ENCODE peak calls at places on chromosomes 5 and 9, in eight cellular contexts. Z is stimulated activated effector memory CD8-positive, alpha-beta T cell treated with anti-CD3 and anti-CD28 coated beads, Interleukin-12 subunit alpha, Interleukin-12 subunit beta, amount 100 ng/mL, for 72 hours; O is effector memory CD4-positive, alpha-beta T cell; Q is astrocyte of the spinal cord; S is omental fat pad; I is GM19239; B is thoracic aorta; N is left ventricle myocardium inferior. G is an unnamed sample.

GRCh38 chr5:135735831-135736230 is 98.6 kb upstream of the SLC25A48 start:
- DNase-seq in Z (no peak), O (no peak), Q (no peak), S (no peak), I (no peak), B (no peak), N (no peak), G (no peak)

GRCh38 chr5:109656829-109657228 is 32.9 kb upstream of the MAN2A1 start:
- DNase-seq in Z (no peak), O (peak), Q (peak), S (peak), I (no peak), B (peak), N (peak), G (peak)

GRCh38 chr5:6715758-6716633 is 2.8 kb downstream of the TENT4A start:
- DNase-seq in Z (peak), O (peak), Q (no peak), S (no peak), I (no peak), B (no peak), N (no peak), G (no peak)

GRCh38 chr5:103808464-103809106 is 246.0 kb upstream of the NUDT12 start:
- DNase-seq in Z (no peak), O (no peak), Q (peak), S (no peak), I (no peak), B (no peak), N (no peak), G (peak)

GRCh38 chr9:118183571-118183970 is 479.4 kb downstream of the TLR4 start:
- DNase-seq in Z (no peak), O (no peak), Q (no peak), S (no peak), I (no peak), B (no peak), N (no peak), G (no peak)

GRCh38 chr9:100112677-100113336 is 13.8 kb downstream of the INVS start:
- DNase-seq in Z (no peak), O (no peak), Q (no peak), S (no peak), I (no peak), B (no peak), N (no peak), G (no peak)

GRCh38 chr9:14752271-14752670 is 29.7 kb upstream of the CER1 start:
- DNase-seq in Z (no peak), O (no peak), Q (no peak), S (no peak), I (no peak), B (no peak), N (no peak), G (no peak)

GRCh38 chr5:151053796-151054490 is 26.9 kb downstream of the TNIP1 start:
- DNase-seq in Z (no peak), O (no peak), Q (no peak), S (no peak), I (no peak), B (no peak), N (no peak), G (no peak)

GRCh38 chr5:82820188-82820587 is 257.0 kb downstream of the TMEM167A start:
- DNase-seq in Z (no peak), O (no peak), Q (no peak), S (no peak), I (no peak), B (no peak), N (no peak), G (peak)

GRCh38 chr5:73031839-73032238 is 76.0 kb downstream of the FCHO2 start:
- DNase-seq in Z (no peak), O (no peak), Q (peak), S (no peak), I (no peak), B (no peak), N (no peak), G (peak)

GRCh38 chr9:130192600-130192999 is 20.4 kb downstream of the NCS1 start:
- DNase-seq in Z (no peak), O (no peak), Q (no peak), S (no peak), I (no peak), B (no peak), N (no peak), G (no peak)

GRCh38 chr9:89743576-89744254 is 138.9 kb downstream of the GADD45G start:
- DNase-seq in Z (peak), O (peak), Q (no peak), S (no peak), I (no peak), B (no peak), N (no peak), G (no peak)

GRCh38 chr9:130701059-130702022 is 7.8 kb downstream of the EXOSC2 start:
- DNase-seq in Z (peak), O (peak), Q (peak), S (peak), I (no peak), B (peak), N (peak), G (no peak)

GRCh38 chr9:16618524-16618923 is 251.9 kb downstream of the BNC2 start:
- DNase-seq in Z (no peak), O (no peak), Q (no peak), S (no peak), I (no peak), B (no peak), N (no peak), G (no peak)

GRCh38 chr5:27876071-27876470 is 837.7 kb upstream of the CDH9 start:
- DNase-seq in Z (no peak), O (no peak), Q (peak), S (no peak), I (no peak), B (no peak), N (no peak), G (no peak)

GRCh38 chr9:128124873-128125574 is 2.5 kb downstream of the PTGES2 start:
- DNase-seq in Z (peak), O (peak), Q (peak), S (peak), I (no peak), B (no peak), N (peak), G (no peak)

GRCh38 chr9:7185612-7186011 is 427.8 kb downstream of the KDM4C start:
- DNase-seq in Z (no peak), O (no peak), Q (peak), S (no peak), I (no peak), B (no peak), N (no peak), G (peak)

G was measured in RPMI7951.